ENCODE peak calls at places on chromosomes 1 and 21, in ten cellular contexts. D is Peyer's patch, S is psoas muscle, F is tibial nerve, Z is fibroblast of lung, H is chondrocyte, R is AG09319, E is WTC11, N is right lobe of liver, W is fibroblast of villous mesenchyme. L is an unnamed sample.

GRCh38 chr21:38424333-38424732 is 73.9 kb downstream of the ERG start:
- DNase-seq in D (no peak), S (no peak), F (no peak), Z (no peak), H (no peak), R (no peak), E (no peak), N (no peak), W (no peak), L (no peak)

GRCh38 chr1:200968469-200969410 is 54.8 kb downstream of the KIF21B start:
- DNase-seq in D (no peak), S (no peak), F (no peak), Z (no peak), H (no peak), R (no peak), E (no peak), N (no peak), W (no peak), L (no peak)

GRCh38 chr1:6862906-6863305 is 77.7 kb downstream of the CAMTA1 start:
- DNase-seq in D (no peak), S (no peak), F (no peak), Z (no peak), H (no peak), R (no peak), E (no peak), N (no peak), W (no peak), L (no peak)

GRCh38 chr1:234533034-234533571 is 54.1 kb upstream of the TARBP1 start:
- DNase-seq in D (no peak), S (peak), F (peak), Z (peak), H (no peak), R (peak), E (no peak), N (no peak), W (peak), L (no peak)

GRCh38 chr1:71572038-71572437 is 491.2 kb upstream of the ZRANB2 start:
- DNase-seq in D (no peak), S (no peak), F (no peak), Z (peak), H (no peak), R (no peak), E (no peak), N (no peak), W (peak), L (no peak)

GRCh38 chr1:147581459-147581858 is 40.2 kb downstream of the BCL9 start:
- DNase-seq in D (no peak), S (no peak), F (no peak), Z (no peak), H (no peak), R (no peak), E (no peak), N (no peak), W (no peak), L (no peak)

GRCh38 chr21:15895142-15896106 is 165.6 kb downstream of the USP25 start:
- DNase-seq in D (no peak), S (no peak), F (no peak), Z (peak), H (no peak), R (no peak), E (no peak), N (no peak), W (no peak), L (no peak)

GRCh38 chr1:118842462-118843201 is 145.5 kb downstream of the TBX15 start:
- DNase-seq in D (no peak), S (no peak), F (no peak), Z (no peak), H (no peak), R (no peak), E (no peak), N (no peak), W (no peak), L (no peak)

GRCh38 chr1:35324486-35324885 is 56.0 kb downstream of the ZMYM4 start:
- DNase-seq in D (no peak), S (no peak), F (no peak), Z (peak), H (no peak), R (no peak), E (no peak), N (no peak), W (peak), L (no peak)

GRCh38 chr1:5874416-5875110 is 117.7 kb downstream of the NPHP4 start:
- DNase-seq in D (no peak), S (no peak), F (no peak), Z (no peak), H (no peak), R (no peak), E (no peak), N (no peak), W (no peak), L (no peak)

GRCh38 chr1:167628754-167629515 is 1.1 kb upstream of the RCSD1 start:
- DNase-seq in D (no peak), S (no peak), F (no peak), Z (no peak), H (no peak), R (no peak), E (no peak), N (no peak), W (no peak), L (no peak)

GRCh38 chr1:23098463-23099170 is 70.0 kb downstream of the LUZP1 start:
- DNase-seq in D (no peak), S (no peak), F (peak), Z (peak), H (no peak), R (peak), E (peak), N (peak), W (peak), L (no peak)

GRCh38 chr21:32993894-32994293 is 31.8 kb upstream of the OLIG2 start:
- DNase-seq in D (no peak), S (no peak), F (no peak), Z (no peak), H (no peak), R (no peak), E (no peak), N (no peak), W (no peak), L (no peak)

GRCh38 chr1:116426401-116426800 is 53.4 kb downstream of the ATP1A1 start:
- DNase-seq in D (no peak), S (no peak), F (no peak), Z (no peak), H (no peak), R (no peak), E (no peak), N (no peak), W (no peak), L (no peak)

GRCh38 chr1:229023651-229024295 is 247.1 kb upstream of the RAB4A start:
- DNase-seq in D (no peak), S (no peak), F (no peak), Z (no peak), H (no peak), R (no peak), E (no peak), N (no peak), W (no peak), L (no peak)

GRCh38 chr1:19029191-19030085 is 73.0 kb upstream of the IFFO2 start:
- DNase-seq in D (no peak), S (no peak), F (no peak), Z (peak), H (peak), R (no peak), E (peak), N (peak), W (peak), L (no peak)

GRCh38 chr1:221925947-221926346 is 184.1 kb upstream of the DUSP10 start:
- DNase-seq in D (no peak), S (no peak), F (no peak), Z (no peak), H (no peak), R (no peak), E (no peak), N (no peak), W (no peak), L (no peak)

GRCh38 chr21:37210017-37210593 is 57.0 kb downstream of the VPS26C start:
- DNase-seq in D (no peak), S (no peak), F (no peak), Z (no peak), H (no peak), R (no peak), E (no peak), N (no peak), W (no peak), L (no peak)

GRCh38 chr1:228434674-228435073 is 18.0 kb upstream of the TRIM17 start:
- DNase-seq in D (no peak), S (no peak), F (no peak), Z (peak), H (no peak), R (no peak), E (no peak), N (no peak), W (peak), L (no peak)

GRCh38 chr1:59678065-59678808 is 136.5 kb upstream of the HOOK1 start:
- DNase-seq in D (no peak), S (no peak), F (no peak), Z (no peak), H (no peak), R (no peak), E (no peak), N (no peak), W (no peak), L (no peak)

GRCh38 chr1:61975621-61976020 is 219.0 kb upstream of the L1TD1 start:
- DNase-seq in D (no peak), S (no peak), F (no peak), Z (no peak), H (no peak), R (no peak), E (no peak), N (no peak), W (no peak), L (no peak)

GRCh38 chr1:182677393-182678098 is 6.8 kb downstream of the RGS8 start:
- DNase-seq in D (no peak), S (no peak), F (no peak), Z (no peak), H (no peak), R (no peak), E (no peak), N (no peak), W (no peak), L (no peak)

GRCh38 chr1:234478152-234478480 is 863 bp downstream of the TARBP1 start:
- DNase-seq in D (peak), S (no peak), F (no peak), Z (peak), H (no peak), R (no peak), E (no peak), N (peak), W (peak), L (no peak)

GRCh38 chr1:115828101-115829022 is 12.6 kb downstream of the NHLH2 start:
- DNase-seq in D (no peak), S (no peak), F (no peak), Z (peak), H (peak), R (no peak), E (peak), N (no peak), W (peak), L (peak)

GRCh38 chr1:9320520-9321479 is 28.1 kb downstream of the SPSB1 start:
- DNase-seq in D (no peak), S (no peak), F (no peak), Z (no peak), H (no peak), R (no peak), E (no peak), N (no peak), W (peak), L (no peak)

GRCh38 chr1:201357636-201358348 is 19.7 kb downstream of the TNNT2 start:
- DNase-seq in D (peak), S (peak), F (no peak), Z (no peak), H (peak), R (no peak), E (peak), N (no peak), W (no peak), L (no peak)

GRCh38 chr1:41238311-41239094 is 3.6 kb downstream of the SCMH1 start:
- DNase-seq in D (no peak), S (no peak), F (no peak), Z (peak), H (no peak), R (no peak), E (no peak), N (no peak), W (peak), L (no peak)

GRCh38 chr1:111990026-111990877 is 784 bp upstream of the KCND3 start:
- DNase-seq in D (peak), S (peak), F (no peak), Z (no peak), H (peak), R (no peak), E (peak), N (peak), W (no peak), L (no peak)

GRCh38 chr1:15771836-15772516 is 13.4 kb downstream of the FBLIM1 start:
- DNase-seq in D (no peak), S (no peak), F (no peak), Z (no peak), H (no peak), R (no peak), E (no peak), N (no peak), W (peak), L (no peak)

GRCh38 chr1:37931148-37931492 is 15.7 kb downstream of the INPP5B start:
- DNase-seq in D (no peak), S (no peak), F (no peak), Z (no peak), H (peak), R (no peak), E (no peak), N (no peak), W (no peak), L (no peak)

DNA sequence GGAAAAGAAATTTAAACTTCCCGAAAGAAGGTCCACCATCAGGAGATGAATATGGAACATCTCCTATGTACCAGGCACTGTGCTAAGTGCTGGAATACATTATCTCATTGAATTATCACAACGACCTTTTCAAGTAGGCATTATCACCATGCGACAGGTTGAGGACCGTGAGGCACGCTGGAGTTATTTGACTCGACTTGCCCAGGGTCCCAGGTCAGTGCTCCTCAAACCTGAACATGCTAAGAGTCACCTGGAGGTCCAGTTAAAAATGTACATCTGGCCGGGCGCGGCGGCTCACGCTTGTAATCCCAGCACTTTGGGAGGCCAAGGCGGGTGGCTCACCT is 15.9 kb upstream of the AGTRAP start:
- DNase-seq in D (no peak), S (no peak), F (no peak), Z (no peak), H (no peak), R (no peak), E (no peak), N (no peak), W (no peak), L (no peak)
- TF ChIP-seq CTCF in D (no peak), S (no peak), F (no peak), Z (no peak), H (peak), R (no peak), E (peak), N (no peak), W (no peak), L (no peak)

GRCh38 chr21:18387994-18388393 is 15.6 kb downstream of the TMPRSS15 start:
- DNase-seq in D (no peak), S (no peak), F (no peak), Z (no peak), H (no peak), R (no peak), E (no peak), N (no peak), W (no peak), L (no peak)

GRCh38 chr21:18382141-18382540 is 21.4 kb downstream of the TMPRSS15 start:
- DNase-seq in D (no peak), S (no peak), F (no peak), Z (no peak), H (no peak), R (no peak), E (no peak), N (no peak), W (no peak), L (no peak)

GRCh38 chr21:18384771-18385170 is 18.8 kb downstream of the TMPRSS15 start:
- DNase-seq in D (no peak), S (no peak), F (no peak), Z (no peak), H (no peak), R (no peak), E (no peak), N (no peak), W (no peak), L (no peak)
- TF ChIP-seq CTCF in D (no peak), S (peak), F (peak), Z (no peak), H (peak), R (peak), E (peak), N (peak), W (peak), L (peak)

GRCh38 chr1:20702416-20702815 is 15.4 kb downstream of the KIF17 start:
- DNase-seq in D (no peak), S (no peak), F (no peak), Z (peak), H (no peak), R (no peak), E (no peak), N (no peak), W (peak), L (no peak)
- TF ChIP-seq CTCF in D (no peak), S (no peak), F (no peak), Z (peak), H (peak), R (peak), E (no peak), N (no peak), W (peak), L (no peak)

DNA sequence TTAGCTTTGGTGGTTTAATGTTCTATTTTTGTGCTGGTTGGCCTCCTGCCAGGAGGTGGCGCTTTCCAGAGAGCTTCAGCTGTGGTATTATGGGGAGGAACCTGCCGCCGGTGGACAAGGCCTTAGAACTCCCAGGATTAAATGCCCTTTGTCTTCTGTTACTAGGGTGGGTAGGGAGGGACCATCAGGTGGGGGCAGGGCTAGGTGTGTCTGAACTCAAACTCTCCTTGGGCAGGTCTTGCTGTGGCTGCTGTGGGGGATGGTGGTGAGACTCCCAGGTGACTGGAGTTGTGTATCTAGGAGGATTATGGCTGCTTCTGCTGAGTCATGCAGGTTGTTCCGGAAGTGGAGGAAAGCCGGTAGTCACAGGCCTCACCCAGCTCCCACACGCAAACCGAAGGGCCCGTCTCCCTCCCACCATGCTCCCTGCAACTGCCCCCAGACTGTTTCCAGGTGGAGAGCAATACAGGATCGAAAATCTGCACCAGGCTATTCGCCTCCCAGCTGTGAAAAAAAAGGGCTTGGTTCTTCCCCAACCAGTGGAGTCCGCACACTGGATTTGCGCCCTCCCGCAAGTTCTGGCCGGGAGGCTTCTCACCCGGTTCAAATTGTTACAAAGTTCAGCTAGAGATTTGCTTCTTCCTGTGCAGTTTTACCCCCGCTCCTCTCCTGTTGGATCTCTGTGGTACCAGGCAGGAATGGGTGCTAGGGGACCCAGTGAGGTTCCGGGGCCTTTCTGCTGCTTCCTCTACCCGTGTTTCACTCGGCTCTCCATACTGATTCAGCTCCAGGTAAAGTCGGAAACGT is 220.5 kb downstream of the CENPF start:
- DNase-seq in D (no peak), S (no peak), F (no peak), Z (no peak), H (no peak), R (no peak), E (peak), N (no peak), W (no peak), L (no peak)
- TF ChIP-seq CTCF in D (no peak), S (no peak), F (no peak), Z (no peak), H (no peak), R (no peak), E (no peak), N (no peak), W (no peak), L (no peak)

DNA sequence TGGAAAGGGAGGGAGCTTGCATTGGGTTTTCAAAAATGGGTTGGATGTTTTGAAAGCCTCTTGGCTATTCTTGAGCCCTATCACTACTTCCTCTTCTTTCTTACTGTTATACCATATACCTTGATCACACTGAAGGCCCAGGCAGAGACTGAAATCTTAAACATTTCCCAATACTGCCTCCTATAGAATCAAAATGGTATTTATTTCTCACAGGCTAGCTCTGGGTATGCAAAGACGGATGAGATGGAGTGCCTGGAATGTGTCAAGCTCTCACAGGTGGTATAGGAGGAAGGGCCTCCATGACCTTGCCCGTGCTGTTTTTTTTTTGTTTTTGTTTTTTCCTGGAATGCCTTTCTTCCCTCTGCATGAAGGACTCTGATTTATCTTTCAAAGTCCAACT is 268.4 kb upstream of the USP24 start:
- DNase-seq in D (no peak), S (no peak), F (no peak), Z (no peak), H (no peak), R (no peak), E (no peak), N (no peak), W (no peak), L (no peak)
- TF ChIP-seq CTCF in D (no peak), S (no peak), F (no peak), Z (no peak), H (no peak), R (no peak), E (no peak), N (no peak), W (peak), L (no peak)

GRCh38 chr1:43233631-43234030 is 36.2 kb upstream of the TMEM125 start:
- DNase-seq in D (no peak), S (no peak), F (no peak), Z (no peak), H (no peak), R (no peak), E (no peak), N (no peak), W (no peak), L (no peak)

GRCh38 chr1:43234267-43234666 is 35.5 kb upstream of the TMEM125 start:
- DNase-seq in D (no peak), S (no peak), F (no peak), Z (no peak), H (no peak), R (no peak), E (no peak), N (no peak), W (no peak), L (no peak)

GRCh38 chr1:43237131-43237530 is 32.7 kb upstream of the TMEM125 start:
- DNase-seq in D (no peak), S (no peak), F (no peak), Z (no peak), H (no peak), R (no peak), E (no peak), N (no peak), W (no peak), L (no peak)

GRCh38 chr1:43235040-43235439 is 34.7 kb upstream of the TMEM125 start:
- DNase-seq in D (no peak), S (no peak), F (no peak), Z (no peak), H (no peak), R (no peak), E (no peak), N (no peak), W (no peak), L (no peak)

GRCh38 chr1:43235451-43236121 is 34.2 kb upstream of the TMEM125 start:
- DNase-seq in D (peak), S (no peak), F (no peak), Z (no peak), H (no peak), R (no peak), E (no peak), N (peak), W (no peak), L (no peak)
- TF ChIP-seq CTCF in D (no peak), S (no peak), F (no peak), Z (no peak), H (no peak), R (no peak), E (no peak), N (no peak), W (no peak), L (no peak)

DNA sequence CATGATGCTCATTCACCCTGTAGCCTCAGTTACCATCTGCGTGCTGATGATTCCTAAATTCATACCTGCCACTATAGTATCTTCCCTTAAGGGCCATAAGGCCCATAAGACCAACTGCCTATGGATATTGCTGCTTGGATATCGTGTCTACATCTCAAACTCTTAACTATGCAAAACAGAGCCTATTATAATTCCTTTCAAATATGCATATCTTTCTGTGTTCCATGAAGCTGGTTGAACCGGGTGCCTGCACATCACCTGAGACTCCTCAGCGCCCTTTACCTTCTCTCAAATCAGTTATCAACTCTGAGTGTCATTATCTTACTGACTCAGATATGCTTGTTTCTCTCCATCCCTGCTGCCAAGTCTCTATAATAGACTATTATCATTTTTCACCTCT is 311.2 kb downstream of the PAPPA2 start:
- DNase-seq in D (no peak), S (no peak), F (no peak), Z (no peak), H (no peak), R (no peak), E (no peak), N (no peak), W (no peak), L (no peak)
- TF ChIP-seq CTCF in D (no peak), S (no peak), F (no peak), Z (no peak), H (no peak), R (no peak), E (no peak), N (no peak), W (no peak), L (no peak)